ENCODE peak calls at places on chromosomes 7 and 10, in ten cellular contexts. L is neuronal stem cell; X is tibial nerve; M is CD4-positive, alpha-beta T cell; V is SW480; B is NCI-H1417 treated with DMSO at 0.1 percent for 48 hours; U is HFF-Myc; D is naive B cell; S is dorsolateral prefrontal cortex; R is HS-5. W is an unnamed sample.

GRCh38 chr7:2817456-2817855 is 26.7 kb downstream of the GNA12 start:
- DNase-seq in R (no peak), X (no peak), V (no peak), D (no peak), S (no peak), B (no peak), M (no peak), U (no peak), L (no peak), W (no peak)

GRCh38 chr7:5615190-5616070 is 166.0 kb downstream of the RNF216 start:
- DNase-seq in V (no peak), X (no peak), R (no peak), U (no peak), M (no peak), D (no peak), S (no peak), B (no peak), L (no peak), W (no peak)

GRCh38 chr7:157516911-157517781 is 180.3 kb downstream of the DNAJB6 start:
- DNase-seq in V (no peak), M (no peak), B (no peak), R (no peak), X (no peak), S (peak), D (no peak), U (no peak), L (no peak), W (no peak)

GRCh38 chr7:81769891-81770818 is at the start of gene HGF:
- DNase-seq in V (no peak), U (peak), D (no peak), X (peak), L (no peak), B (no peak), R (no peak), S (peak), M (no peak), W (no peak)

GRCh38 chr10:72612203-72612826 is 13.6 kb downstream of the MICU1 start:
- DNase-seq in X (no peak), L (no peak), B (peak), S (no peak), R (no peak), M (no peak), U (no peak), V (no peak), D (no peak), W (no peak)

GRCh38 chr7:135184254-135184841 is 13.8 kb upstream of the CYREN start:
- DNase-seq in S (no peak), R (no peak), V (no peak), L (no peak), U (no peak), B (no peak), X (no peak), D (no peak), M (no peak), W (no peak)

GRCh38 chr10:58765905-58766304 is 253.2 kb downstream of the BICC1 start:
- DNase-seq in L (no peak), B (no peak), X (no peak), R (no peak), D (no peak), M (no peak), S (no peak), U (no peak), V (no peak), W (no peak)

GRCh38 chr10:26881600-26882331 is 21.0 kb upstream of the ABI1 start:
- DNase-seq in S (no peak), V (peak), X (no peak), L (peak), R (no peak), U (peak), M (no peak), B (peak), D (peak), W (peak)

GRCh38 chr10:3375505-3375904 is 202.9 kb upstream of the PITRM1 start:
- DNase-seq in U (no peak), L (no peak), B (no peak), R (no peak), X (no peak), M (no peak), D (no peak), S (no peak), V (no peak), W (no peak)

GRCh38 chr10:63713191-63714144 is 192.3 kb downstream of the REEP3 start:
- DNase-seq in U (no peak), D (no peak), M (no peak), V (no peak), R (no peak), X (peak), B (no peak), L (peak), S (peak), W (peak)

GRCh38 chr7:19051767-19052375 is 65.6 kb downstream of the TWIST1 start:
- DNase-seq in R (no peak), D (peak), B (no peak), S (no peak), L (no peak), V (no peak), M (no peak), X (peak), U (no peak), W (peak)

GRCh38 chr10:84339025-84339424 is 10.6 kb downstream of the CCSER2 start:
- DNase-seq in U (no peak), V (no peak), X (no peak), D (no peak), B (no peak), M (no peak), L (no peak), S (no peak), R (no peak), W (no peak)

GRCh38 chr10:50552771-50553535 is 70.8 kb downstream of the SGMS1 start:
- DNase-seq in X (no peak), V (peak), M (no peak), S (no peak), U (no peak), R (no peak), L (no peak), D (no peak), B (no peak), W (no peak)

GRCh38 chr10:11636761-11637166 is 25.3 kb upstream of the USP6NL start:
- DNase-seq in M (no peak), X (no peak), B (no peak), D (no peak), S (no peak), R (no peak), U (no peak), L (no peak), V (no peak), W (no peak)

GRCh38 chr7:42946616-42946928 is 14.4 kb downstream of the MRPL32 start:
- DNase-seq in M (no peak), X (no peak), S (no peak), R (no peak), V (no peak), L (no peak), U (no peak), B (no peak), D (no peak), W (no peak)

GRCh38 chr7:121800916-121801675 is 71.9 kb upstream of the PTPRZ1 start:
- DNase-seq in U (no peak), L (no peak), B (no peak), X (no peak), D (no peak), M (no peak), V (no peak), R (no peak), S (no peak), W (no peak)

GRCh38 chr10:77970869-77971803 is 44.6 kb upstream of the DLG5 start:
- DNase-seq in X (peak), S (no peak), D (no peak), M (no peak), V (peak), L (peak), B (no peak), R (peak), U (peak), W (no peak)

GRCh38 chr7:146057958-146058357 is 58.6 kb upstream of the CNTNAP2 start:
- DNase-seq in L (no peak), D (no peak), V (no peak), B (no peak), S (no peak), R (no peak), M (no peak), X (no peak), U (no peak), W (no peak)

GRCh38 chr7:100691676-100692577 is 2.1 kb downstream of the GIGYF1 start:
- DNase-seq in B (no peak), X (peak), L (peak), D (peak), R (no peak), U (no peak), V (peak), M (peak), S (peak), W (peak)

GRCh38 chr10:133140417-133141143 is 19.4 kb upstream of the KNDC1 start:
- DNase-seq in B (no peak), R (no peak), D (no peak), X (no peak), V (no peak), M (no peak), S (no peak), L (no peak), U (no peak), W (no peak)

GRCh38 chr7:141700848-141701371 is 1.1 kb downstream of the DENND11 start:
- DNase-seq in S (no peak), V (no peak), L (no peak), U (no peak), X (no peak), B (no peak), M (no peak), D (no peak), R (no peak), W (no peak)

GRCh38 chr7:80294321-80294720 is 159.7 kb downstream of the GNAI1 start:
- DNase-seq in U (no peak), D (no peak), X (no peak), M (no peak), L (no peak), B (no peak), R (no peak), S (no peak), V (no peak), W (no peak)

GRCh38 chr10:17353568-17353967 is 100.8 kb downstream of the ST8SIA6 start:
- DNase-seq in R (no peak), D (no peak), L (no peak), S (no peak), M (no peak), U (no peak), B (no peak), X (no peak), V (peak), W (no peak)

GRCh38 chr7:3338161-3338560 is 37.1 kb downstream of the SDK1 start:
- DNase-seq in D (no peak), M (no peak), R (no peak), B (no peak), S (no peak), U (no peak), X (no peak), L (no peak), V (no peak), W (no peak)

GRCh38 chr10:69088471-69088769 is 517 bp downstream of the SRGN start:
- DNase-seq in V (no peak), X (no peak), U (no peak), D (no peak), L (no peak), B (no peak), S (no peak), M (no peak), R (no peak), W (no peak)

GRCh38 chr7:99021941-99022560 is 121.9 kb downstream of the SMURF1 start:
- DNase-seq in M (no peak), X (no peak), R (no peak), S (no peak), D (no peak), B (no peak), L (no peak), U (no peak), V (no peak), W (no peak)

W was measured in Calu3.